ENCODE peak calls at places on chromosomes 7 and 10, in four cellular contexts. D is nucleus accumbens, Y is ELF-1, U is ovary. T is an unnamed sample.

GRCh38 chr10:28077889-28078288 is 79.0 kb upstream of the ODAD2 start:
- DNase-seq in D (no peak), U (no peak), Y (no peak), T (peak)

GRCh38 chr10:15046626-15047025 is 2.9 kb downstream of the OLAH start:
- DNase-seq in D (no peak), Y (peak), U (no peak), T (no peak)

GRCh38 chr10:110425684-110426293 is 71.9 kb upstream of the DUSP5 start:
- DNase-seq in D (no peak), Y (no peak), U (no peak), T (no peak)

GRCh38 chr7:91280604-91281003 is 16.4 kb downstream of the FZD1 start:
- DNase-seq in Y (no peak), U (no peak), D (no peak), T (no peak)

GRCh38 chr7:48872548-48872947 is 51.8 kb upstream of the CDC14C start:
- DNase-seq in Y (no peak), D (no peak), U (no peak), T (no peak)

GRCh38 chr7:118195837-118196474 is 12.0 kb downstream of the LSM8 start:
- DNase-seq in D (no peak), Y (peak), U (peak), T (peak)

GRCh38 chr10:12510566-12510965 is 161.2 kb downstream of the CAMK1D start:
- DNase-seq in Y (no peak), D (no peak), U (no peak), T (no peak)

GRCh38 chr10:35612385-35613106 is 7.4 kb downstream of the GJD4 start:
- DNase-seq in U (no peak), D (no peak), Y (no peak), T (no peak)

GRCh38 chr7:155230169-155230593 is 67.5 kb upstream of the INSIG1 start:
- DNase-seq in Y (peak), D (peak), U (no peak), T (peak)

GRCh38 chr10:110226926-110227641 is 19.7 kb downstream of the MXI1 start:
- DNase-seq in Y (peak), D (no peak), U (peak), T (peak)

GRCh38 chr7:142784096-142784495 is 13.3 kb downstream of the PRSS2 start:
- DNase-seq in Y (no peak), D (no peak), U (no peak), T (no peak)

GRCh38 chr10:117933036-117933435 is 113.7 kb downstream of the RAB11FIP2 start:
- DNase-seq in D (no peak), U (no peak), Y (no peak), T (no peak)

GRCh38 chr7:155746188-155746587 is 66.1 kb downstream of the SHH start:
- DNase-seq in U (no peak), Y (no peak), D (no peak), T (no peak)

GRCh38 chr7:73871163-73872011 is 10.4 kb downstream of the TMEM270 start:
- DNase-seq in U (peak), Y (no peak), D (no peak), T (peak)

GRCh38 chr10:90204956-90205695 is 503.7 kb downstream of the KIF20B start:
- DNase-seq in D (no peak), Y (no peak), U (no peak), T (no peak)

GRCh38 chr7:41573881-41574280 is 129.0 kb downstream of the INHBA start:
- DNase-seq in D (no peak), U (no peak), Y (no peak), T (no peak)

T was measured in iPS-NIHi11.